ENCODE peak calls at places on chromosomes 11 and 22, in five cellular contexts. F, A, C, M and X are unnamed samples.

GRCh38 chr22:20102203-20102780 is 13.6 kb upstream of the RANBP1 start:
- DNase-seq in F (no peak), C (no peak), M (no peak), A (no peak), X (no peak)

GRCh38 chr11:1202776-1203504 is 19.9 kb upstream of the MUC5B start:
- DNase-seq in A (peak), C (peak), F (peak), M (peak), X (peak)

GRCh38 chr11:124745270-124745834 is 5.6 kb downstream of the NRGN start:
- DNase-seq in M (no peak), A (peak), C (peak), F (no peak), X (no peak)

GRCh38 chr11:123145220-123145619 is 49.8 kb downstream of the CLMP start:
- DNase-seq in F (no peak), M (peak), A (no peak), C (no peak), X (peak)

GRCh38 chr22:41531422-41531727 is 12.9 kb downstream of the POLR3H start:
- DNase-seq in A (no peak), F (no peak), C (no peak), M (no peak), X (no peak)

GRCh38 chr22:50185384-50186087 is at the start of gene TRABD:
- DNase-seq in C (peak), A (peak), F (peak), M (peak), X (peak)

GRCh38 chr11:117833401-117833891 is 8.9 kb upstream of the FXYD2 start:
- DNase-seq in A (peak), M (no peak), F (no peak), C (peak), X (no peak)

GRCh38 chr11:36009469-36009868 is 65.6 kb downstream of the LDLRAD3 start:
- DNase-seq in F (no peak), M (no peak), C (no peak), A (no peak), X (peak)

GRCh38 chr11:81869337-81870065 is 864.2 kb downstream of the FAM181B start:
- DNase-seq in F (no peak), A (no peak), M (no peak), C (no peak), X (no peak)

GRCh38 chr11:67504950-67505561 is at the start of gene PITPNM1:
- DNase-seq in C (peak), M (peak), F (peak), A (peak), X (peak)

GRCh38 chr22:49404020-49404419 is 423.7 kb downstream of the BRD1 start:
- DNase-seq in F (no peak), A (peak), M (no peak), C (no peak), X (no peak)

GRCh38 chr11:43686207-43686606 is 5.7 kb downstream of the HSD17B12 start:
- DNase-seq in M (no peak), F (no peak), C (no peak), A (no peak), X (no peak)

GRCh38 chr11:134226806-134227325 is 2.4 kb downstream of the VPS26B start:
- DNase-seq in M (no peak), F (no peak), A (no peak), C (no peak), X (peak)

GRCh38 chr11:101840720-101841119 is 74.1 kb upstream of the CEP126 start:
- DNase-seq in F (no peak), A (no peak), M (no peak), C (no peak), X (peak)

GRCh38 chr11:44862546-44863101 is 88.1 kb downstream of the TP53I11 start:
- DNase-seq in C (no peak), F (no peak), A (no peak), M (no peak), X (no peak)

GRCh38 chr11:130849215-130849568 is 67.1 kb downstream of the SNX19 start:
- DNase-seq in A (no peak), M (no peak), C (no peak), F (no peak), X (no peak)

GRCh38 chr11:14336507-14337503 is 22.2 kb downstream of the RRAS2 start:
- DNase-seq in C (no peak), A (no peak), M (peak), F (no peak), X (peak)

GRCh38 chr11:118778898-118779297 is 12.1 kb downstream of the DDX6 start:
- DNase-seq in M (no peak), A (no peak), F (no peak), C (no peak), X (no peak)

GRCh38 chr11:43567396-43567975 is 113.1 kb upstream of the HSD17B12 start:
- DNase-seq in C (no peak), A (no peak), F (no peak), M (no peak), X (peak)

GRCh38 chr22:38233427-38233826 is 31.6 kb downstream of the MAFF start:
- DNase-seq in M (no peak), C (no peak), F (no peak), A (no peak), X (no peak)

GRCh38 chr11:119414321-119414720 is 8.7 kb downstream of the THY1 start:
- DNase-seq in C (no peak), M (no peak), F (no peak), A (no peak), X (no peak)

GRCh38 chr22:43110927-43111623 is 525 bp downstream of the BIK start:
- DNase-seq in M (no peak), F (no peak), C (peak), A (no peak), X (no peak)

GRCh38 chr11:19789840-19790710 is 77.4 kb downstream of the NAV2 start:
- DNase-seq in M (no peak), C (no peak), A (no peak), F (no peak), X (peak)

GRCh38 chr11:111982019-111982464 is 43.2 kb upstream of the DLAT start:
- DNase-seq in F (peak), M (peak), A (peak), C (peak), X (peak)

GRCh38 chr11:67301951-67302516 is 1.3 kb upstream of the SSH3 start:
- DNase-seq in C (peak), A (peak), M (peak), F (no peak), X (peak)

GRCh38 chr11:87290304-87290922 is 252.7 kb downstream of the TMEM135 start:
- DNase-seq in M (no peak), A (no peak), F (peak), C (no peak), X (peak)

GRCh38 chr11:88104408-88104807 is 70.8 kb downstream of the RAB38 start:
- DNase-seq in M (no peak), C (no peak), A (no peak), F (no peak), X (no peak)

GRCh38 chr11:134046681-134047449 is 22.0 kb upstream of the JAM3 start:
- DNase-seq in F (no peak), A (no peak), C (no peak), M (no peak), X (no peak)

GRCh38 chr22:39972656-39973055 is 12.5 kb downstream of the TMA7B start:
- DNase-seq in A (no peak), F (no peak), M (no peak), C (no peak), X (no peak)

GRCh38 chr22:19463491-19464469 is 15.2 kb downstream of the UFD1 start:
- DNase-seq in A (no peak), F (no peak), C (no peak), M (peak), X (peak)

GRCh38 chr22:45451988-45452387 is 38.5 kb downstream of the RIBC2 start:
- DNase-seq in F (no peak), C (no peak), M (no peak), A (no peak), X (no peak)

GRCh38 chr11:71934213-71934612 is 5.4 kb downstream of the RNF121 start:
- DNase-seq in C (no peak), M (no peak), F (no peak), A (no peak), X (no peak)

GRCh38 chr11:60860943-60861342 is 5.2 kb upstream of the PTGDR2 start:
- DNase-seq in A (no peak), C (no peak), M (no peak), F (no peak), X (no peak)

GRCh38 chr11:119902656-119903181 is 173.7 kb upstream of the NECTIN1 start:
- DNase-seq in C (no peak), A (no peak), F (no peak), M (no peak), X (no peak)

GRCh38 chr22:39242809-39243442 is 1.9 kb downstream of the PDGFB start:
- DNase-seq in F (no peak), A (peak), C (peak), M (peak), X (peak)

GRCh38 chr11:118211006-118211405 is 13.8 kb downstream of the JAML start:
- DNase-seq in F (peak), A (peak), C (peak), M (peak), X (no peak)

GRCh38 chr11:28243596-28243995 is 135.4 kb downstream of the METTL15 start:
- DNase-seq in M (no peak), F (no peak), A (no peak), C (no peak), X (no peak)

GRCh38 chr11:104918113-104918824 is 20.0 kb upstream of the CASP12 start:
- DNase-seq in M (no peak), A (no peak), F (no peak), C (no peak), X (peak)

DNA sequence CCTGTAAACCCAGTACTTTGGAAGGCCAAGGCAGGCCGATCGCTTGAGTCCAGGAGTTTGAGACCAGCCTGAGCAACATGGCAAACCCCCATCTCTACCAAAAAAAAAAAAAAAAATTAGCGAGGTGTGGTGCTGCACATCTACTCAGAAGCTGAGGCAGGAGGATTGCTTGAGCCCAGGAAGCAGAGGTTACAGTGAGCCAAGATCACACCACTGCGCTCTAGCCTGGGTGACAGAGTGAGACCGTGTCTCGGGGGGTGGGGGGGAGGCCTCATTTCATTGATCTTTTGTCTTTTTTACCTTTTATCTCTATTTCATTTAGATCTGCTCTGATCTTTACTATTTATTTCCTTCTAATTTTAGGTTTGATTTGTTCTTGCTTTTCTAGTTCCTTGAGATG is 51.8 kb downstream of the KCNQ1OT1 start:
- DNase-seq in F (no peak), M (no peak), C (no peak), A (no peak), X (no peak)
- H4K91ac ChIP-seq in F (no peak), M (no peak), C (no peak), A (no peak), X (no peak)

DNA sequence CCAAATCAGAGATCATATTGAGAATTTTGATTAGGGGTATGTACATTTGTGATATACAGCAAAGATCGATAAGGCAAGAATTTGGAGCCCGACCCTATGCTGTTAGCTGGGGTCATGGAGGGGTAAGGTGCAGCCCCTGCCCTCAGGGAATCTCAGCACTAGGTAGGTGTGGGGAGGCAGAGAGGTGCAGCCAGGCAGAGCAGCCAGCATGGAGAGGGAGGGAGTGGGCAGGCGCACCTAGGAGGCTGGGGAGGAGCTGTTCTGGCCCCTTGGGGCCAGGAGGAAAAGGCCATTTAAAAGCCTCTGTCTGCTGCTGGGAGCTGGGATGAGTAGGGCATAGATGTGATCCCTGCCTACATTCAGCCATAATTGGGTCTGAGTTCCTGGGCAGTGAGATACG is 293.0 kb downstream of the TBC1D22A start:
- DNase-seq in C (no peak), M (no peak), F (no peak), A (no peak), X (no peak)
- H2BK12ac ChIP-seq in C (no peak), M (no peak), F (no peak), A (no peak), X (no peak)

DNA sequence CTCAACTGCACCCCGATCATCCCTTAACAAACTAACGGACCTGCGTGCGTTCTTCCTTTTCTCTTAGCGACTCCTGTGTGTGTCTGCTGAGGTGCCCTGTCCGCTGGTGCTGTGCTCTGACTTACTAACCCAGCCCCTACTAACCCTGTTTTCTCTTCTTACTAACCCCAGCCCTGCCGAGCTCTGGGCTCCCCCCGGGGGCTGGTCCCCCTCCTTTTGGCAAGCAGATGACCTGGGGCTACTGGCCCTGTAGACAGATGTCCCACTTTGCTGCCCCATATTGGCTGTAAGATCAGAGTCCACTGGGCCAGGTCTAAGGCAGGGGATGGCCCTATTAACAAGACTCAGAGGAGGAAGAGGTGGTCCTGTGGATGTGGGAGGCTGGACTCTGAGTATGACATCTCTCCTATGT is 14.7 kb downstream of the MIAT start:
- DNase-seq in F (no peak), C (no peak), M (no peak), A (no peak), X (no peak)
- H4K91ac ChIP-seq in F (peak), C (peak), M (peak), A (no peak), X (peak)

GRCh38 chr11:96107143-96107829 is 183.4 kb upstream of the MTMR2 start:
- DNase-seq in M (no peak), C (no peak), F (no peak), A (no peak), X (no peak)
- H2BK12ac ChIP-seq in M (no peak), C (no peak), F (no peak), A (no peak), X (no peak)